ENCODE peak calls at places on chromosomes 16 and 17, in four cellular contexts. O is IMR-90, J is HepG2, K is A549. M is an unnamed sample.

GRCh38 chr17:1491406-1492248 is 859 bp downstream of the MYO1C start:
- DNase-seq in J (no peak), O (no peak), K (peak), M (peak)

GRCh38 chr17:13337171-13337570 is 264.6 kb downstream of the HS3ST3A1 start:
- DNase-seq in K (no peak), J (no peak), O (peak), M (no peak)

GRCh38 chr16:72172105-72173034 is at the start of gene PMFBP1:
- DNase-seq in K (peak), O (peak), J (peak), M (peak)

GRCh38 chr16:80027007-80027965 is 426.7 kb upstream of the MAF start:
- DNase-seq in O (peak), K (peak), J (peak), M (peak)

GRCh38 chr16:49116873-49117272 is 164.8 kb downstream of the CBLN1 start:
- DNase-seq in J (no peak), K (no peak), O (no peak), M (no peak)

GRCh38 chr17:73304971-73305786 is 6.6 kb downstream of the CDC42EP4 start:
- DNase-seq in J (no peak), K (peak), O (peak), M (peak)

GRCh38 chr17:76530489-76530814 is 7.1 kb downstream of the CYGB start:
- DNase-seq in K (no peak), O (no peak), J (no peak), M (no peak)

GRCh38 chr16:50998411-50998810 is 152.7 kb downstream of the SALL1 start:
- DNase-seq in J (no peak), O (no peak), K (no peak), M (no peak)

GRCh38 chr16:3216263-3216640 is 18.7 kb downstream of the ZNF200 start:
- DNase-seq in K (no peak), J (no peak), O (no peak), M (no peak)

GRCh38 chr17:68437979-68438877 is 19.1 kb downstream of the WIPI1 start:
- DNase-seq in K (no peak), J (peak), O (peak), M (peak)

GRCh38 chr17:74276561-74277009 is 2.6 kb downstream of the DNAI2 start:
- DNase-seq in J (no peak), K (no peak), O (no peak), M (no peak)

GRCh38 chr16:67541391-67542263 is 13.0 kb downstream of the RIPOR1 start:
- DNase-seq in K (peak), J (no peak), O (peak), M (no peak)

GRCh38 chr17:3796822-3797170 is 4.2 kb downstream of the ITGAE start:
- DNase-seq in J (no peak), K (no peak), O (no peak), M (no peak)

GRCh38 chr17:17783825-17784598 is 52.8 kb downstream of the SREBF1 start:
- DNase-seq in J (no peak), K (no peak), O (no peak), M (no peak)

GRCh38 chr16:9370071-9370491 is 278.6 kb downstream of the HAPSTR1 start:
- DNase-seq in K (no peak), J (no peak), O (no peak), M (no peak)

GRCh38 chr17:32723310-32723955 is 153.5 kb downstream of the MYO1D start:
- DNase-seq in O (peak), K (no peak), J (no peak), M (no peak)

GRCh38 chr16:70470927-70471341 is 16.5 kb downstream of the FCSK start:
- DNase-seq in J (peak), K (peak), O (peak), M (peak)

GRCh38 chr16:64659863-64660262 is 462.0 kb downstream of the CDH11 start:
- DNase-seq in O (no peak), J (no peak), K (no peak), M (no peak)

GRCh38 chr17:14779236-14779635 is 478.4 kb downstream of the HS3ST3B1 start:
- DNase-seq in K (no peak), J (no peak), O (no peak), M (no peak)

GRCh38 chr16:4372578-4373355 is 1.1 kb downstream of the VASN start:
- DNase-seq in K (peak), J (peak), O (peak), M (no peak)

GRCh38 chr16:84330685-84331050 is 36.0 kb downstream of the WFDC1 start:
- DNase-seq in K (no peak), O (no peak), J (no peak), M (no peak)

GRCh38 chr16:4895366-4895765 is 41.6 kb downstream of the PPL start:
- DNase-seq in K (no peak), J (no peak), O (no peak), M (no peak)

GRCh38 chr16:47732806-47733150 is 271.6 kb downstream of the PHKB start:
- DNase-seq in O (peak), J (no peak), K (peak), M (no peak)

GRCh38 chr16:4293181-4293716 is 20.4 kb upstream of the TFAP4 start:
- DNase-seq in O (no peak), J (no peak), K (no peak), M (no peak)

GRCh38 chr17:73227944-73228343 is 33.7 kb downstream of the CPSF4L start:
- DNase-seq in O (no peak), K (no peak), J (no peak), M (peak)

GRCh38 chr17:67514998-67515397 is 137.9 kb downstream of the PITPNC1 start:
- DNase-seq in K (no peak), O (no peak), J (no peak), M (no peak)

GRCh38 chr16:7367309-7367708 is 34.7 kb downstream of the RBFOX1 start:
- DNase-seq in O (no peak), K (no peak), J (no peak), M (no peak)

GRCh38 chr16:841455-842060 is 41.0 kb upstream of the GNG13 start:
- DNase-seq in K (no peak), J (no peak), O (no peak), M (no peak)

GRCh38 chr16:28863929-28864886 is 565 bp downstream of the SH2B1 start:
- DNase-seq in K (no peak), O (peak), J (no peak), M (peak)

GRCh38 chr16:22189473-22190168 is 16.5 kb upstream of the EEF2K start:
- DNase-seq in O (peak), J (no peak), K (no peak), M (no peak)

GRCh38 chr17:74761419-74761818 is 13.0 kb downstream of the NHERF1 start:
- DNase-seq in K (no peak), J (no peak), O (no peak), M (no peak)

GRCh38 chr16:72501739-72502653 is 330.0 kb upstream of the PMFBP1 start:
- DNase-seq in J (peak), O (peak), K (peak), M (peak)

GRCh38 chr16:48959204-48959603 is 322.4 kb downstream of the CBLN1 start:
- DNase-seq in J (no peak), O (no peak), K (no peak), M (no peak)

GRCh38 chr17:28712037-28712704 is 483 bp upstream of the PROCA1 start:
- DNase-seq in J (no peak), O (no peak), K (no peak), M (peak)

GRCh38 chr16:48450367-48450766 is 65.2 kb upstream of the SIAH1 start:
- DNase-seq in J (no peak), O (peak), K (no peak), M (no peak)

GRCh38 chr17:82120148-82120547 is 22.1 kb upstream of the FASN start:
- DNase-seq in J (no peak), O (peak), K (no peak), M (no peak)
- TF ChIP-seq MAZ in J (no peak), O (no peak), K (no peak), M (no peak)

DNA sequence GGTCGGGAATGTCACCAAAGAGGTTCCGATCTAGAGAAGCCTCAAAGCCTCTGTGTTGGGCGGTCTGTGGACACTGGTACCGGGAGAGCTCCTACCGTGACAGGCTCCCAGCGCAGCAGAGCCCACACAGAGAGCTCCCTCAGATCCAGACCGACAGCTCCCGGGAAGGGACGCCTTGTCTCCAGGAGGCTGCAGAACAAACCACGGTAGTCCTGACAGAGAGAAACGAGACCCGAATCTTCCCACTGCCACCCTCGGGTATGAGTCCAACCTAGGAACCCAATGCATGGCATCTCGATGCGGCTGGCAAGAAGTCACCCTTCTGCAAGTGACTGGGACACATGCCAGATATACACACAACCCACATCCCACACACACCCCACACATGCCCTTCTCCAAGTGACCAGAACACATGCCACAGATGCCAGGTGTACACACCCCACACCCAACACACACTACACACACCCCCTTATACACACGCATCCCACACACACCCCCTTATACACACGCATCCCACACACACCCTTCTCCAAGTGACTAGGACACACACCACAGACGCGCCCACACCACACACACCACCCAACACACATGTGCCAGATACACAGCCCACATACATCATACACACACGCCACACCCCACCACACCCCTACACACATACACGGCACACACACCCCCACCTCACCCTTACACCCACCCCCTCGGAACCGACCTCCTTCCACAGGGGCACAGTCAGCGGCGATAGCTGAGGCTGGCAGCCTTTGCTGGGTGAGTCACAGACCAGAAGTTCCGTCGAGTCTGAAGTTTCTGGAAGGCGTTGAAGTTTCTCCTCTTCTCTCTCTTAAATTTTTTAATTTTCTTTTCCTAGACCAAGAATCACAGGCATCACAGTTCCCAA is 15.9 kb upstream of the CYTH1 start:
- DNase-seq in J (no peak), K (no peak), O (no peak), M (no peak)
- TF ChIP-seq MAZ in J (no peak), K (no peak), O (no peak), M (no peak)

DNA sequence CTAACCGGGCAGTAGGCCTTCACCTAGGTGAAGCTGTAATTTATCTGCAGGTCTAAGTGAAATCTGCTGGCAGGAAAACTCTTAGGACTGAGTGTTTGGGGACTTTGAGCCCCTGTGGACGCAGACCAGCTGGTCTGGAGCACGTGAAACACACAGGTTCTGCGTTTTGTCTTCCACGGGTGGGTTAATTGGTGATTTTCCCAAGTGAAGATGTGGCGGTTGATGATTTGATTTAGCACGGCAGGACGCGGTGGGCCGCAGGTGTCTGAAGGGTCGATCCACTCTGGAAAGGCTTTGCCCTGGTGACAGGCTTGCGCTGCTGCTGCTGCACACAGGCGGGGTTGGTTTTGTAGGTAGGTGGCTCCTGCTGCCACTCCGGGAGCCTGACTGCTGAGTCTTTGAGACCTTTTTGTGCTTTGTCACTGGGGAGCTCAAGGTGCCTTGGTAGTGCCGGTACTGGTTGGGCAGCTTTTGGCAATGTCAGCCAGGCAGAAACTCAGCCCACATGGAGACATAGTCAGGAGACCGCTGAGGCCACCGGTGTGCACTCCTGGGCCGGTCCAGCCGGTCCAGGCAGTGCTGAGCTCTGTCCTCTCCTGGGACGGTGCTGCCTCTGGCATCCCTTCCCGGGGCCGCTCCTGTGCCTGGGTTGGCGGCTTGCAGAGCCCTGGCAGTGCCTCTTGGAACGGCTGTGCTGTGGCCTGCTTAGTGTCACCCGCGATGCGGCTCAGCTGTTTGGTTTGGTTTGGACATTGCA is 2.3 kb downstream of the BAIAP2 start:
- DNase-seq in O (no peak), K (no peak), J (peak), M (no peak)
- TF ChIP-seq MAZ in O (no peak), K (no peak), J (no peak), M (no peak)

GRCh38 chr17:62757518-62757951 is 50.6 kb downstream of the MARCHF10 start:
- DNase-seq in J (no peak), K (no peak), O (peak), M (no peak)
- TF ChIP-seq MAZ in J (no peak), K (no peak), O (no peak), M (no peak)

GRCh38 chr16:11560701-11561439 is 25.8 kb downstream of the LITAF start:
- DNase-seq in O (no peak), J (no peak), K (no peak), M (no peak)

GRCh38 chr16:11561440-11561797 is 25.3 kb downstream of the LITAF start:
- DNase-seq in K (no peak), O (no peak), J (no peak), M (no peak)

GRCh38 chr16:11556214-11556819 is 30.4 kb downstream of the LITAF start:
- DNase-seq in O (no peak), K (no peak), J (no peak), M (no peak)

GRCh38 chr16:11556945-11557720 is 29.6 kb downstream of the LITAF start:
- DNase-seq in J (no peak), K (no peak), O (no peak), M (no peak)

GRCh38 chr16:11557811-11558210 is 28.9 kb downstream of the LITAF start:
- DNase-seq in J (no peak), O (no peak), K (no peak), M (no peak)
- TF ChIP-seq MAZ in J (no peak), O (no peak), K (no peak), M (no peak)

GRCh38 chr16:88338896-88339295 is 43.9 kb upstream of the ZNF469 start:
- DNase-seq in O (no peak), J (no peak), K (no peak), M (no peak)

GRCh38 chr16:88341551-88342290 is 41.0 kb upstream of the ZNF469 start:
- DNase-seq in J (no peak), K (no peak), O (no peak), M (no peak)

GRCh38 chr16:88339926-88340754 is 42.6 kb upstream of the ZNF469 start:
- DNase-seq in K (no peak), J (no peak), O (no peak), M (no peak)

GRCh38 chr16:88342491-88342890 is 40.3 kb upstream of the ZNF469 start:
- DNase-seq in K (no peak), O (no peak), J (no peak), M (no peak)

GRCh38 chr16:88340755-88341150 is 42.0 kb upstream of the ZNF469 start:
- DNase-seq in O (no peak), K (no peak), J (no peak), M (no peak)
- TF ChIP-seq MAZ in O (no peak), K (no peak), J (no peak), M (no peak)

DNA sequence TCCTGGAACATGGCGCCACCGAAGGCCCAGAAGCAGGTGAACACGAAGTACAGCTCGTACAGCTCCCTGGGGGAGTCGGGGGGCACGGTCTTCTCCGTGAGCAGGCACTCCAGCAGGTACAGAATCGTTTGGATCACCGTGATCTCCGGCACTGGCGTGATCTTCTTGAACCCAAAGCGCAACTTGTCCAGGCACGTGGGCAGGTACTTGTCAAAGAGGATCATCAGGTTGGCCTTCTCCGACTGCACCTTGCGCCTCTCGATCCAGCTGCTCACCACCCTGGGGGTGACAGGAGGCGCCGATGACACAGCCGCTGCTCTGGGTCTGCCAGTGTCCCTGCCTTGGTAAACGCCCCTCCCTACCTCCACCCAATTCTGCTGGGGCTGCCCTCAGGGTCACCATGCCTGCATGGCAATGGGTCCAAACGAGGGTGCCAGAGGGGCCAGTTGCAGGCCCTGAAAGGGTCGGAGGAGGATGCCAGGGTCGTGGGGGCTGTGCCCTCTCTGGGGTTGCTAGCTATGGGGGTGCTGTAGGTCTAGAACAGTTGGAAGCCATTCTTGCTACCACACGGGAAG is 90.9 kb downstream of the DNAH17 start:
- DNase-seq in K (no peak), J (no peak), O (no peak), M (no peak)
- TF ChIP-seq MAZ in K (no peak), J (no peak), O (no peak), M (no peak)

GRCh38 chr17:8366231-8366630 is 10.3 kb downstream of the KRABD2 start:
- DNase-seq in J (no peak), O (peak), K (no peak), M (no peak)
- TF ChIP-seq MAZ in J (no peak), O (no peak), K (no peak), M (no peak)